ENCODE peak calls at places on chromosomes 1 and 21, in five cellular contexts. H is activated T-helper 1 cell treated with anti-CD3 and anti-CD28 coated beads, Interleukin-12 subunit alpha, Interleukin-12 subunit beta, Interleukin-2, Interleukin-4 antibody, amounts not matched to agents 30 ng/mL and 10 ng/mL and 1 ng/mL, durations not matched to agents 14 hours and 24 hours and 36 hours; L is caudate nucleus; N is GM12891; V is NCI-H2171 treated with DMSO at 0.1 percent for 48 hours. K is an unnamed sample.

GRCh38 chr1:156123356-156124196 is 9.1 kb downstream of the LMNA start:
- DNase-seq in V (peak), N (no peak), H (no peak), L (no peak), K (peak)

GRCh38 chr1:40132383-40133121 is 28.6 kb upstream of the RLF start:
- DNase-seq in V (no peak), H (no peak), N (no peak), L (no peak), K (no peak)

GRCh38 chr1:94039514-94039870 is 81.5 kb downstream of the ABCA4 start:
- DNase-seq in V (peak), N (peak), L (peak), H (peak), K (peak)

GRCh38 chr21:46226146-46226545 is 2.4 kb downstream of the LSS start:
- DNase-seq in H (no peak), L (no peak), V (no peak), N (no peak), K (no peak)

GRCh38 chr21:25897383-25897782 is 162.6 kb downstream of the GABPA start:
- DNase-seq in V (no peak), H (no peak), N (no peak), L (no peak), K (no peak)

GRCh38 chr1:187563191-187563590 is 734.4 kb downstream of the PLA2G4A start:
- DNase-seq in L (no peak), N (no peak), H (no peak), V (no peak), K (no peak)

GRCh38 chr1:171188388-171189266 is 3.5 kb downstream of the FMO2 start:
- DNase-seq in L (no peak), N (peak), H (no peak), V (peak), K (peak)

GRCh38 chr1:202131956-202132821 is 9.5 kb downstream of the GPR37L1 start:
- DNase-seq in V (no peak), H (no peak), L (peak), N (no peak), K (no peak)